ENCODE peak calls at places on chromosomes 7 and 10, in six cellular contexts. E, S, I, U, G and H are unnamed samples. For H3K4me1, the result is how much of the 10 kb centered on the place peaks cover.

GRCh38 chr10:125441151-125441550 is 241.8 kb downstream of the TEX36 start:
- DNase-seq in G (no peak), U (no peak), S (no peak), I (no peak), E (no peak), H (no peak)

GRCh38 chr7:6269527-6269926 is 2.9 kb downstream of the CYTH3 start:
- DNase-seq in E (no peak), G (no peak), U (no peak), S (no peak), I (no peak), H (no peak)

GRCh38 chr10:66591865-66592264 is 334.0 kb upstream of the LRRTM3 start:
- DNase-seq in U (no peak), S (no peak), G (no peak), I (no peak), E (no peak), H (no peak)

GRCh38 chr7:1397491-1398327 is 61.6 kb downstream of the MICALL2 start:
- DNase-seq in S (no peak), U (no peak), I (no peak), G (no peak), E (no peak), H (no peak)

GRCh38 chr7:26599982-26600381 is 264.4 kb downstream of the SKAP2 start:
- DNase-seq in G (no peak), E (no peak), S (no peak), U (no peak), I (no peak), H (no peak)

GRCh38 chr7:78959471-78959870 is 494.0 kb downstream of the MAGI2 start:
- DNase-seq in E (no peak), U (no peak), G (no peak), S (no peak), I (no peak), H (no peak)

GRCh38 chr7:26694156-26694555 is 170.2 kb downstream of the SKAP2 start:
- DNase-seq in E (no peak), I (no peak), S (no peak), U (no peak), G (no peak), H (no peak)

GRCh38 chr10:13684252-13684791 is 97.6 kb downstream of the PRPF18 start:
- DNase-seq in G (peak), E (peak), I (no peak), U (no peak), S (no peak), H (no peak)

GRCh38 chr7:83166-83840 is 109.1 kb upstream of the FAM20C start:
- DNase-seq in I (no peak), U (no peak), S (no peak), E (no peak), G (no peak), H (peak)

GRCh38 chr7:121275204-121275603 is 53.6 kb upstream of the WNT16 start:
- DNase-seq in I (no peak), S (no peak), U (no peak), G (no peak), E (no peak), H (no peak)

GRCh38 chr7:80614911-80615310 is 23.5 kb upstream of the CD36 start:
- DNase-seq in E (no peak), G (no peak), U (no peak), I (no peak), S (no peak), H (no peak)

GRCh38 chr7:101255841-101256240 is 11.0 kb upstream of the FIS1 start:
- DNase-seq in E (no peak), U (no peak), G (no peak), S (no peak), I (no peak), H (no peak)

GRCh38 chr7:127652333-127653248 is 597 bp downstream of the SND1 start:
- DNase-seq in I (no peak), G (no peak), S (no peak), U (no peak), E (no peak), H (no peak)

GRCh38 chr10:128268015-128268722 is 141.9 kb upstream of the MKI67 start:
- DNase-seq in U (peak), S (no peak), I (peak), E (no peak), G (peak), H (peak)

GRCh38 chr7:74525881-74526280 is 72.2 kb downstream of the GTF2IRD1 start:
- DNase-seq in U (no peak), E (no peak), S (no peak), G (no peak), I (no peak), H (peak)

GRCh38 chr7:95723583-95724180 is 48.7 kb upstream of the DYNC1I1 start:
- DNase-seq in I (peak), G (no peak), U (peak), E (no peak), S (no peak), H (peak)

GRCh38 chr10:78784454-78785414 is 284.0 kb upstream of the ZMIZ1 start:
- DNase-seq in S (no peak), G (no peak), U (no peak), I (no peak), E (peak), H (peak)

GRCh38 chr7:36360244-36360643 is 29.4 kb upstream of the ANLN start:
- DNase-seq in E (no peak), G (no peak), U (no peak), I (no peak), S (no peak), H (peak)

GRCh38 chr10:86992929-86993328 is 24.6 kb downstream of the ADIRF start:
- DNase-seq in E (no peak), S (no peak), G (no peak), U (no peak), I (no peak), H (no peak)

GRCh38 chr7:30163231-30163894 is 28.6 kb downstream of the MTURN start:
- DNase-seq in I (no peak), U (no peak), G (no peak), S (no peak), E (no peak), H (no peak)

GRCh38 chr7:30162622-30163124 is 27.9 kb downstream of the MTURN start:
- DNase-seq in U (no peak), S (no peak), G (no peak), E (no peak), I (no peak), H (no peak)

GRCh38 chr7:30165590-30165989 is 30.8 kb downstream of the MTURN start:
- DNase-seq in I (no peak), U (no peak), E (no peak), G (no peak), S (no peak), H (no peak)

GRCh38 chr7:30166155-30166840 is 31.5 kb downstream of the MTURN start:
- DNase-seq in U (no peak), I (no peak), E (no peak), G (no peak), S (no peak), H (no peak)

GRCh38 chr7:30164567-30164966 is 29.8 kb downstream of the MTURN start:
- DNase-seq in E (no peak), U (peak), S (no peak), I (no peak), G (no peak), H (no peak)
- H3K4me1 ChIP-seq in E (under half), U (under half), S (under half), I (under half), G (under half), H (under half)

GRCh38 chr7:44618045-44618444 is 11.6 kb downstream of the OGDH start:
- DNase-seq in G (no peak), S (no peak), I (no peak), U (no peak), E (no peak), H (no peak)
- H3K4me3 ChIP-seq in G (no peak), S (no peak), I (no peak), U (no peak), E (no peak), H (no peak)

GRCh38 chr10:71999360-72000072 is 35.3 kb downstream of the CHST3 start:
- DNase-seq in G (peak), I (no peak), U (no peak), S (no peak), E (peak), H (peak)

GRCh38 chr10:71998119-71998839 is 34.1 kb downstream of the CHST3 start:
- DNase-seq in E (no peak), U (no peak), G (peak), S (no peak), I (no peak), H (no peak)

GRCh38 chr10:71995880-71996597 is 31.8 kb downstream of the CHST3 start:
- DNase-seq in E (no peak), G (peak), U (no peak), S (no peak), I (no peak), H (no peak)

GRCh38 chr10:71998840-71999194 is 34.6 kb downstream of the CHST3 start:
- DNase-seq in U (no peak), G (peak), I (no peak), E (peak), S (peak), H (peak)

GRCh38 chr10:71996598-71997371 is 32.6 kb downstream of the CHST3 start:
- DNase-seq in S (no peak), E (no peak), I (no peak), U (no peak), G (peak), H (no peak)
- H3K4me1 ChIP-seq in S (half or more), E (under half), I (under half), U (under half), G (half or more), H (under half)

DNA sequence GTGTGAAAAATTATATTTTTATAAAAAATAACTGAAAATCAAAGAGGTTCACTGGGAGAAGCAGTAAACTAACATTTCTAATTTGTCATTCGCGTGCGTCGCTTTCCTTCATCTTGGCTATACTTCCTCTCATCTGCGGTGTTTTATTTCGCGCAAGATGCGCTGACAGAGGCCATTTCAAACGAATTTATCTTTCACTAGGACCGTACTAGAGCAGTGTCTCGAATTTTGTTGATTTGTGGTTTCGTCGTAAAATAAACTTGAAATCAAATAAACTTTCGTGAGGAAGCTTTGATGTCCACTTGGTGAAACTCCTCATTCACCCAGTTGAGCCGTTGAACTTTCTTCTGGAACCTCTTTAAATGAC is 163.7 kb upstream of the PPP1R3A start:
- DNase-seq in E (no peak), G (no peak), U (no peak), I (no peak), S (no peak), H (no peak)
- H3K4me3 ChIP-seq in E (peak), G (peak), U (no peak), I (no peak), S (peak), H (peak)